ENCODE peak calls at places on chromosomes 11 and 22, in nine cellular contexts. E is mammary epithelial cell; S is iris pigment epithelial cell; D is tibial nerve; V is NCI-H1105 treated with DMSO at 0.1 percent for 48 hours; L is uterus; A is NCI-H460; M is NCI-H774; B is naive thymus-derived CD8-positive, alpha-beta T cell. X is an unnamed sample.

GRCh38 chr22:17358394-17358793 is 10.9 kb upstream of the CECR2 start:
- DNase-seq in D (no peak), B (no peak), V (no peak), L (no peak), M (no peak), S (no peak), E (no peak), A (no peak), X (no peak)

GRCh38 chr11:30741039-30741550 is 154.9 kb upstream of the MPPED2 start:
- DNase-seq in V (no peak), A (no peak), L (peak), E (no peak), D (no peak), B (no peak), M (no peak), S (peak), X (no peak)

GRCh38 chr11:118148877-118149276 is 3.7 kb downstream of the SCN4B start:
- DNase-seq in S (no peak), B (no peak), L (no peak), M (no peak), E (no peak), D (no peak), V (no peak), A (no peak), X (no peak)

GRCh38 chr22:45136594-45136993 is 27.1 kb upstream of the NUP50 start:
- DNase-seq in V (no peak), D (no peak), E (no peak), A (no peak), S (no peak), B (no peak), L (no peak), M (no peak), X (no peak)

GRCh38 chr22:21990449-21991308 is 8.1 kb upstream of the TOP3B start:
- DNase-seq in A (no peak), M (no peak), D (no peak), B (no peak), E (no peak), V (no peak), S (no peak), L (no peak), X (no peak)

GRCh38 chr11:68106165-68106940 is 14.8 kb downstream of the CHKA start:
- DNase-seq in B (no peak), A (no peak), S (no peak), V (no peak), E (peak), M (no peak), L (no peak), D (no peak), X (no peak)

GRCh38 chr11:70948855-70949551 is 303.4 kb downstream of the SHANK2 start:
- DNase-seq in V (peak), L (no peak), B (no peak), D (no peak), M (peak), E (no peak), S (no peak), A (no peak), X (no peak)

GRCh38 chr22:30843245-30843644 is 125.3 kb downstream of the MORC2 start:
- DNase-seq in M (no peak), V (no peak), B (no peak), A (no peak), S (peak), D (no peak), E (no peak), L (no peak), X (no peak)

GRCh38 chr22:47775686-47776085 is 1013.2 kb downstream of the TBC1D22A start:
- DNase-seq in E (no peak), V (no peak), D (no peak), A (no peak), S (no peak), L (no peak), B (no peak), M (no peak), X (no peak)

GRCh38 chr22:33919591-33920501 is at the start of gene LARGE1:
- DNase-seq in E (peak), A (no peak), M (no peak), L (peak), V (peak), B (no peak), S (peak), D (peak), X (no peak)

GRCh38 chr22:39543095-39543494 is 10.5 kb upstream of the RPS19BP1 start:
- DNase-seq in E (no peak), L (no peak), B (no peak), M (no peak), D (no peak), S (peak), A (no peak), V (no peak), X (no peak)

GRCh38 chr11:9379046-9379445 is 5.4 kb upstream of the IPO7 start:
- DNase-seq in A (no peak), L (no peak), B (no peak), E (no peak), S (no peak), M (no peak), D (no peak), V (no peak), X (no peak)

GRCh38 chr11:22792497-22792896 is 37.1 kb downstream of the SVIP start:
- DNase-seq in V (no peak), S (peak), M (no peak), D (no peak), A (peak), B (no peak), E (peak), L (no peak), X (no peak)

GRCh38 chr11:119421351-119421750 is 1.6 kb downstream of the THY1 start:
- DNase-seq in L (no peak), B (no peak), M (no peak), D (no peak), V (no peak), E (no peak), S (no peak), A (no peak), X (no peak)

GRCh38 chr22:41833369-41834004 is 582 bp downstream of the SREBF2 start:
- DNase-seq in D (peak), V (no peak), L (peak), A (no peak), B (peak), E (peak), S (peak), M (no peak), X (peak)

GRCh38 chr22:22060200-22061084 is 77.9 kb upstream of the TOP3B start:
- DNase-seq in A (peak), M (no peak), L (peak), S (peak), E (peak), D (peak), V (no peak), B (peak), X (no peak)

GRCh38 chr22:35891442-35891841 is 137.2 kb downstream of the RBFOX2 start:
- DNase-seq in S (no peak), V (no peak), B (no peak), L (no peak), M (no peak), A (no peak), E (no peak), D (no peak), X (no peak)

GRCh38 chr22:45612451-45612901 is 59.2 kb upstream of the ATXN10 start:
- DNase-seq in A (no peak), B (no peak), E (peak), D (peak), M (no peak), V (no peak), L (peak), S (peak), X (no peak)

GRCh38 chr11:47983464-47984397 is 3.4 kb downstream of the PTPRJ start:
- DNase-seq in S (peak), L (no peak), V (peak), M (no peak), A (peak), E (no peak), B (no peak), D (no peak), X (no peak)

GRCh38 chr11:82869657-82870056 is 30.6 kb downstream of the PRCP start:
- DNase-seq in M (no peak), B (no peak), S (no peak), D (no peak), E (peak), A (no peak), L (no peak), V (no peak), X (no peak)

GRCh38 chr11:115939104-115939503 is 434.9 kb upstream of the CADM1 start:
- DNase-seq in E (no peak), L (no peak), B (no peak), D (no peak), S (peak), V (no peak), M (no peak), A (no peak), X (no peak)

GRCh38 chr11:45188127-45188526 is 41.7 kb downstream of the PRDM11 start:
- DNase-seq in M (no peak), A (no peak), S (no peak), E (no peak), D (no peak), L (no peak), B (no peak), V (no peak), X (no peak)

GRCh38 chr22:42425989-42426355 is 6.2 kb downstream of the NFAM1 start:
- DNase-seq in A (no peak), M (no peak), B (no peak), E (no peak), D (no peak), V (no peak), S (no peak), L (no peak), X (no peak)

GRCh38 chr22:44193537-44193896 is 12.8 kb downstream of the PARVG start:
- DNase-seq in V (no peak), L (no peak), E (peak), A (no peak), B (no peak), D (no peak), M (no peak), S (no peak), X (no peak)

GRCh38 chr11:19869946-19870589 is 157.4 kb downstream of the NAV2 start:
- DNase-seq in S (no peak), L (no peak), B (no peak), E (no peak), D (no peak), A (no peak), V (peak), M (no peak), X (no peak)

GRCh38 chr11:134905513-134905912 is 493.5 kb upstream of the B3GAT1 start:
- DNase-seq in S (no peak), V (peak), L (no peak), A (no peak), E (no peak), B (no peak), M (no peak), D (peak), X (no peak)

GRCh38 chr11:77278595-77279506 is 22.6 kb downstream of the GDPD4 start:
- DNase-seq in V (no peak), L (no peak), E (peak), S (peak), B (no peak), D (no peak), M (no peak), A (no peak), X (no peak)

GRCh38 chr11:12201016-12201985 is 90.9 kb downstream of the MICAL2 start:
- DNase-seq in B (no peak), M (no peak), S (peak), L (peak), A (no peak), D (no peak), V (no peak), E (peak), X (no peak)

GRCh38 chr11:46513934-46514342 is 79.9 kb downstream of the AMBRA1 start:
- DNase-seq in E (peak), D (no peak), M (no peak), B (no peak), L (peak), S (peak), V (peak), A (no peak), X (no peak)

GRCh38 chr22:43628253-43628649 is 183.9 kb downstream of the EFCAB6 start:
- DNase-seq in A (no peak), E (no peak), S (no peak), D (no peak), M (no peak), V (no peak), L (no peak), B (no peak), X (no peak)

GRCh38 chr11:103488021-103488420 is 378.8 kb downstream of the DYNC2H1 start:
- DNase-seq in A (no peak), E (peak), V (no peak), M (no peak), D (no peak), L (no peak), B (no peak), S (peak), X (no peak)

GRCh38 chr11:65121447-65121864 is 478 bp downstream of the FAU start:
- DNase-seq in S (no peak), M (no peak), A (no peak), V (no peak), L (no peak), D (no peak), E (no peak), B (no peak), X (no peak)

X was measured in effector memory CD4-positive, alpha-beta T cell.